ENCODE peak calls at places on chromosome 3, in seven cellular contexts. One of them, this sample, is unnamed.

GRCh38 chr3:182484184-182484583 is 309.1 kb upstream of the ATP11B start:
- DNase-seq in mesendoderm: no peak
- DNase-seq in NCI-H510A treated with DMSO at 0.1 percent for 48 hours: no peak
- DNase-seq in mesenchymal stem cell: no peak
- DNase-seq in nephron progenitor cell: no peak
- DNase-seq in aorta: no peak
- DNase-seq in CD4-positive, CD25-positive, alpha-beta regulatory T cell: no peak
- DNase-seq in this sample: no peak

GRCh38 chr3:171185359-171185758 is 158.8 kb upstream of the SLC2A2 start:
- DNase-seq in mesendoderm: no peak
- DNase-seq in NCI-H510A treated with DMSO at 0.1 percent for 48 hours: no peak
- DNase-seq in mesenchymal stem cell: no peak
- DNase-seq in nephron progenitor cell: no peak
- DNase-seq in aorta: no peak
- DNase-seq in CD4-positive, CD25-positive, alpha-beta regulatory T cell: no peak
- DNase-seq in this sample: no peak

GRCh38 chr3:43872301-43872700 is 181.6 kb downstream of the ABHD5 start:
- DNase-seq in mesendoderm: peak; percentile 58
- DNase-seq in NCI-H510A treated with DMSO at 0.1 percent for 48 hours: no peak
- DNase-seq in mesenchymal stem cell: peak; percentile 84
- DNase-seq in nephron progenitor cell: no peak
- DNase-seq in aorta: peak; percentile 74
- DNase-seq in CD4-positive, CD25-positive, alpha-beta regulatory T cell: no peak
- DNase-seq in this sample: no peak

GRCh38 chr3:61783993-61784718 is 222.8 kb downstream of the PTPRG start:
- DNase-seq in mesendoderm: no peak
- DNase-seq in NCI-H510A treated with DMSO at 0.1 percent for 48 hours: no peak
- DNase-seq in mesenchymal stem cell: no peak
- DNase-seq in nephron progenitor cell: no peak
- DNase-seq in aorta: no peak
- DNase-seq in CD4-positive, CD25-positive, alpha-beta regulatory T cell: no peak
- DNase-seq in this sample: no peak

GRCh38 chr3:50352762-50353161 is 2.1 kb downstream of the CYB561D2 start:
- DNase-seq in mesendoderm: no peak
- DNase-seq in NCI-H510A treated with DMSO at 0.1 percent for 48 hours: no peak
- DNase-seq in mesenchymal stem cell: peak; percentile 47
- DNase-seq in nephron progenitor cell: no peak
- DNase-seq in aorta: no peak
- DNase-seq in CD4-positive, CD25-positive, alpha-beta regulatory T cell: no peak
- DNase-seq in this sample: no peak

GRCh38 chr3:128665362-128666021 is 14.9 kb upstream of the RPN1 start:
- DNase-seq in mesendoderm: no peak
- DNase-seq in NCI-H510A treated with DMSO at 0.1 percent for 48 hours: peak; percentile 0
- DNase-seq in mesenchymal stem cell: peak; percentile 22
- DNase-seq in nephron progenitor cell: no peak
- DNase-seq in aorta: peak; percentile 14
- DNase-seq in CD4-positive, CD25-positive, alpha-beta regulatory T cell: no peak
- DNase-seq in this sample: no peak

GRCh38 chr3:163450684-163451083 is 1627.6 kb downstream of the SI start:
- DNase-seq in mesendoderm: no peak
- DNase-seq in NCI-H510A treated with DMSO at 0.1 percent for 48 hours: no peak
- DNase-seq in mesenchymal stem cell: no peak
- DNase-seq in nephron progenitor cell: no peak
- DNase-seq in aorta: no peak
- DNase-seq in CD4-positive, CD25-positive, alpha-beta regulatory T cell: no peak
- DNase-seq in this sample: no peak

GRCh38 chr3:150370129-150370602 is 37.9 kb upstream of the TSC22D2 start:
- DNase-seq in mesendoderm: peak; percentile 96
- DNase-seq in NCI-H510A treated with DMSO at 0.1 percent for 48 hours: no peak
- DNase-seq in mesenchymal stem cell: peak; percentile 97
- DNase-seq in nephron progenitor cell: peak; percentile 19
- DNase-seq in aorta: no peak
- DNase-seq in CD4-positive, CD25-positive, alpha-beta regulatory T cell: no peak
- DNase-seq in this sample: no peak

GRCh38 chr3:189144645-189145044 is 27.1 kb upstream of the TPRG1 start:
- DNase-seq in mesendoderm: no peak
- DNase-seq in NCI-H510A treated with DMSO at 0.1 percent for 48 hours: peak; percentile 36
- DNase-seq in mesenchymal stem cell: peak; percentile 15
- DNase-seq in nephron progenitor cell: no peak
- DNase-seq in aorta: no peak
- DNase-seq in CD4-positive, CD25-positive, alpha-beta regulatory T cell: peak; percentile 8
- DNase-seq in this sample: peak; percentile 23

GRCh38 chr3:101809178-101810022 is 30.4 kb downstream of the NXPE3 start:
- DNase-seq in mesendoderm: peak; percentile 44
- DNase-seq in NCI-H510A treated with DMSO at 0.1 percent for 48 hours: peak; percentile 21
- DNase-seq in mesenchymal stem cell: peak; percentile 63
- DNase-seq in nephron progenitor cell: peak; percentile 28
- DNase-seq in aorta: no peak
- DNase-seq in CD4-positive, CD25-positive, alpha-beta regulatory T cell: peak; percentile 15
- DNase-seq in this sample: peak; percentile 28

GRCh38 chr3:30282052-30282708 is 324.2 kb upstream of the TGFBR2 start:
- DNase-seq in mesendoderm: peak; percentile 97
- DNase-seq in NCI-H510A treated with DMSO at 0.1 percent for 48 hours: no peak
- DNase-seq in mesenchymal stem cell: peak; percentile 83
- DNase-seq in nephron progenitor cell: no peak
- DNase-seq in aorta: no peak
- DNase-seq in CD4-positive, CD25-positive, alpha-beta regulatory T cell: no peak
- DNase-seq in this sample: no peak

GRCh38 chr3:120173056-120173675 is 78.9 kb upstream of the GSK3B start:
- DNase-seq in mesendoderm: no peak
- DNase-seq in NCI-H510A treated with DMSO at 0.1 percent for 48 hours: peak; percentile 43
- DNase-seq in mesenchymal stem cell: no peak
- DNase-seq in nephron progenitor cell: no peak
- DNase-seq in aorta: no peak
- DNase-seq in CD4-positive, CD25-positive, alpha-beta regulatory T cell: no peak
- DNase-seq in this sample: no peak

GRCh38 chr3:126053949-126054569 is 29.9 kb downstream of the SLC41A3 start:
- DNase-seq in mesendoderm: no peak
- DNase-seq in NCI-H510A treated with DMSO at 0.1 percent for 48 hours: no peak
- DNase-seq in mesenchymal stem cell: no peak
- DNase-seq in nephron progenitor cell: no peak
- DNase-seq in aorta: no peak
- DNase-seq in CD4-positive, CD25-positive, alpha-beta regulatory T cell: no peak
- DNase-seq in this sample: no peak

GRCh38 chr3:145798691-145799550 is 362.1 kb downstream of the PLOD2 start:
- DNase-seq in mesendoderm: peak; percentile 50
- DNase-seq in NCI-H510A treated with DMSO at 0.1 percent for 48 hours: no peak
- DNase-seq in mesenchymal stem cell: no peak
- DNase-seq in nephron progenitor cell: no peak
- DNase-seq in aorta: no peak
- DNase-seq in CD4-positive, CD25-positive, alpha-beta regulatory T cell: no peak
- DNase-seq in this sample: no peak

GRCh38 chr3:29925150-29925549 is 644.3 kb downstream of the RBMS3 start:
- DNase-seq in mesendoderm: no peak
- DNase-seq in NCI-H510A treated with DMSO at 0.1 percent for 48 hours: no peak
- DNase-seq in mesenchymal stem cell: peak; percentile 32
- DNase-seq in nephron progenitor cell: no peak
- DNase-seq in aorta: no peak
- DNase-seq in CD4-positive, CD25-positive, alpha-beta regulatory T cell: no peak
- DNase-seq in this sample: no peak

GRCh38 chr3:170714562-170715535 is 129.0 kb upstream of the SLC7A14 start:
- DNase-seq in mesendoderm: no peak
- DNase-seq in NCI-H510A treated with DMSO at 0.1 percent for 48 hours: no peak
- DNase-seq in mesenchymal stem cell: peak; percentile 79
- DNase-seq in nephron progenitor cell: no peak
- DNase-seq in aorta: no peak
- DNase-seq in CD4-positive, CD25-positive, alpha-beta regulatory T cell: no peak
- DNase-seq in this sample: no peak

GRCh38 chr3:140629351-140630137 is 48.3 kb upstream of the TRIM42 start:
- DNase-seq in mesendoderm: peak; percentile 58
- DNase-seq in NCI-H510A treated with DMSO at 0.1 percent for 48 hours: no peak
- DNase-seq in mesenchymal stem cell: peak; percentile 31
- DNase-seq in nephron progenitor cell: no peak
- DNase-seq in aorta: no peak
- DNase-seq in CD4-positive, CD25-positive, alpha-beta regulatory T cell: no peak
- DNase-seq in this sample: no peak

GRCh38 chr3:52570076-52570475 is 33.7 kb downstream of the UQCC5 start:
- DNase-seq in mesendoderm: no peak
- DNase-seq in NCI-H510A treated with DMSO at 0.1 percent for 48 hours: no peak
- DNase-seq in mesenchymal stem cell: peak; percentile 3
- DNase-seq in nephron progenitor cell: no peak
- DNase-seq in aorta: no peak
- DNase-seq in CD4-positive, CD25-positive, alpha-beta regulatory T cell: no peak
- DNase-seq in this sample: no peak

GRCh38 chr3:125480656-125481374 is 39.2 kb downstream of the SNX4 start:
- DNase-seq in mesendoderm: no peak
- DNase-seq in NCI-H510A treated with DMSO at 0.1 percent for 48 hours: no peak
- DNase-seq in mesenchymal stem cell: peak; percentile 41
- DNase-seq in nephron progenitor cell: no peak
- DNase-seq in aorta: no peak
- DNase-seq in CD4-positive, CD25-positive, alpha-beta regulatory T cell: no peak
- DNase-seq in this sample: no peak

GRCh38 chr3:131794766-131795381 is 239.9 kb downstream of the CPNE4 start:
- DNase-seq in mesendoderm: peak; percentile 76
- DNase-seq in NCI-H510A treated with DMSO at 0.1 percent for 48 hours: peak; percentile 47
- DNase-seq in mesenchymal stem cell: peak; percentile 58
- DNase-seq in nephron progenitor cell: peak; percentile 37
- DNase-seq in aorta: no peak
- DNase-seq in CD4-positive, CD25-positive, alpha-beta regulatory T cell: no peak
- DNase-seq in this sample: peak; percentile 57

GRCh38 chr3:139122221-139122581 is 77.5 kb upstream of the PRR23C start:
- DNase-seq in mesendoderm: no peak
- DNase-seq in NCI-H510A treated with DMSO at 0.1 percent for 48 hours: no peak
- DNase-seq in mesenchymal stem cell: no peak
- DNase-seq in nephron progenitor cell: no peak
- DNase-seq in aorta: no peak
- DNase-seq in CD4-positive, CD25-positive, alpha-beta regulatory T cell: no peak
- DNase-seq in this sample: no peak

GRCh38 chr3:111582114-111582461 is 13.1 kb downstream of the ZBED2 start:
- DNase-seq in mesendoderm: peak; percentile 70
- DNase-seq in NCI-H510A treated with DMSO at 0.1 percent for 48 hours: no peak
- DNase-seq in mesenchymal stem cell: peak; percentile 90
- DNase-seq in nephron progenitor cell: no peak
- DNase-seq in aorta: no peak
- DNase-seq in CD4-positive, CD25-positive, alpha-beta regulatory T cell: no peak
- DNase-seq in this sample: no peak

GRCh38 chr3:69774029-69774428 is 34.8 kb downstream of the MITF start:
- DNase-seq in mesendoderm: no peak
- DNase-seq in NCI-H510A treated with DMSO at 0.1 percent for 48 hours: no peak
- DNase-seq in mesenchymal stem cell: no peak
- DNase-seq in nephron progenitor cell: no peak
- DNase-seq in aorta: peak; percentile 82
- DNase-seq in CD4-positive, CD25-positive, alpha-beta regulatory T cell: no peak
- DNase-seq in this sample: no peak

GRCh38 chr3:53250881-53251605 is 4.8 kb downstream of the TKT start:
- DNase-seq in mesendoderm: no peak
- DNase-seq in NCI-H510A treated with DMSO at 0.1 percent for 48 hours: no peak
- DNase-seq in mesenchymal stem cell: no peak
- DNase-seq in nephron progenitor cell: no peak
- DNase-seq in aorta: no peak
- DNase-seq in CD4-positive, CD25-positive, alpha-beta regulatory T cell: no peak
- DNase-seq in this sample: no peak

GRCh38 chr3:11362600-11362999 is 90.4 kb downstream of the ATG7 start:
- DNase-seq in mesendoderm: no peak
- DNase-seq in NCI-H510A treated with DMSO at 0.1 percent for 48 hours: no peak
- DNase-seq in mesenchymal stem cell: no peak
- DNase-seq in nephron progenitor cell: no peak
- DNase-seq in aorta: no peak
- DNase-seq in CD4-positive, CD25-positive, alpha-beta regulatory T cell: no peak
- DNase-seq in this sample: peak; percentile 11

GRCh38 chr3:125149462-125149861 is 63.1 kb downstream of the SLC12A8 start:
- DNase-seq in mesendoderm: no peak
- DNase-seq in NCI-H510A treated with DMSO at 0.1 percent for 48 hours: no peak
- DNase-seq in mesenchymal stem cell: no peak
- DNase-seq in nephron progenitor cell: no peak
- DNase-seq in aorta: no peak
- DNase-seq in CD4-positive, CD25-positive, alpha-beta regulatory T cell: no peak
- DNase-seq in this sample: no peak

GRCh38 chr3:127001486-127002194 is 18.7 kb downstream of the PLXNA1 start:
- DNase-seq in mesendoderm: no peak
- DNase-seq in NCI-H510A treated with DMSO at 0.1 percent for 48 hours: no peak
- DNase-seq in mesenchymal stem cell: no peak
- DNase-seq in nephron progenitor cell: no peak
- DNase-seq in aorta: no peak
- DNase-seq in CD4-positive, CD25-positive, alpha-beta regulatory T cell: no peak
- DNase-seq in this sample: no peak

GRCh38 chr3:113697192-113698090 is 999 bp upstream of the USF3 start:
- DNase-seq in mesendoderm: peak; percentile 58
- DNase-seq in NCI-H510A treated with DMSO at 0.1 percent for 48 hours: peak; percentile 14
- DNase-seq in mesenchymal stem cell: peak; percentile 55
- DNase-seq in nephron progenitor cell: peak; percentile 12
- DNase-seq in aorta: no peak
- DNase-seq in CD4-positive, CD25-positive, alpha-beta regulatory T cell: peak; percentile 7
- DNase-seq in this sample: peak; percentile 15

GRCh38 chr3:27637346-27638000 is 84.7 kb downstream of the EOMES start:
- DNase-seq in mesendoderm: no peak
- DNase-seq in NCI-H510A treated with DMSO at 0.1 percent for 48 hours: no peak
- DNase-seq in mesenchymal stem cell: no peak
- DNase-seq in nephron progenitor cell: no peak
- DNase-seq in aorta: no peak
- DNase-seq in CD4-positive, CD25-positive, alpha-beta regulatory T cell: no peak
- DNase-seq in this sample: no peak

GRCh38 chr3:150480802-150481201 is 65.5 kb downstream of the SERP1 start:
- DNase-seq in mesendoderm: no peak
- DNase-seq in NCI-H510A treated with DMSO at 0.1 percent for 48 hours: no peak
- DNase-seq in mesenchymal stem cell: no peak
- DNase-seq in nephron progenitor cell: no peak
- DNase-seq in aorta: no peak
- DNase-seq in CD4-positive, CD25-positive, alpha-beta regulatory T cell: no peak
- DNase-seq in this sample: no peak

GRCh38 chr3:39184081-39184967 is 8.1 kb downstream of the XIRP1 start:
- DNase-seq in mesendoderm: no peak
- DNase-seq in NCI-H510A treated with DMSO at 0.1 percent for 48 hours: no peak
- DNase-seq in mesenchymal stem cell: no peak
- DNase-seq in nephron progenitor cell: no peak
- DNase-seq in aorta: no peak
- DNase-seq in CD4-positive, CD25-positive, alpha-beta regulatory T cell: no peak
- DNase-seq in this sample: no peak

GRCh38 chr3:63847718-63848450 is 15.7 kb downstream of the THOC7 start:
- DNase-seq in mesendoderm: peak; percentile 92
- DNase-seq in NCI-H510A treated with DMSO at 0.1 percent for 48 hours: no peak
- DNase-seq in mesenchymal stem cell: no peak
- DNase-seq in nephron progenitor cell: no peak
- DNase-seq in aorta: no peak
- DNase-seq in CD4-positive, CD25-positive, alpha-beta regulatory T cell: no peak
- DNase-seq in this sample: no peak

This sample was measured in BE2C.